ENCODE peak calls at places on chromosome 1, in five cellular contexts. One of them, this sample, is unnamed.

GRCh38 chr1:115781830-115782229 is 13.3 kb upstream of the CASQ2 start:
- DNase-seq in right lobe of liver: no peak
- DNase-seq in neuronal stem cell: no peak
- DNase-seq in breast epithelium: no peak
- DNase-seq in AG09309: no peak
- DNase-seq in this sample: no peak

GRCh38 chr1:23885222-23885621 is 17.1 kb upstream of the FUCA1 start:
- DNase-seq in right lobe of liver: no peak
- DNase-seq in neuronal stem cell: no peak
- DNase-seq in breast epithelium: no peak
- DNase-seq in AG09309: no peak
- DNase-seq in this sample: no peak

GRCh38 chr1:202249846-202250245 is 56.2 kb downstream of the LGR6 start:
- DNase-seq in right lobe of liver: peak
- DNase-seq in neuronal stem cell: no peak
- DNase-seq in breast epithelium: no peak
- DNase-seq in AG09309: no peak
- DNase-seq in this sample: peak

GRCh38 chr1:38958967-38959366 is 17.3 kb upstream of the RHBDL2 start:
- DNase-seq in right lobe of liver: no peak
- DNase-seq in neuronal stem cell: no peak
- DNase-seq in breast epithelium: no peak
- DNase-seq in AG09309: no peak
- DNase-seq in this sample: peak

GRCh38 chr1:197065549-197065948 is 1.5 kb downstream of the F13B start:
- DNase-seq in right lobe of liver: no peak
- DNase-seq in neuronal stem cell: no peak
- DNase-seq in breast epithelium: no peak
- DNase-seq in AG09309: peak
- DNase-seq in this sample: peak

GRCh38 chr1:236035681-236036101 is 29.2 kb downstream of the NID1 start:
- DNase-seq in right lobe of liver: no peak
- DNase-seq in neuronal stem cell: no peak
- DNase-seq in breast epithelium: no peak
- DNase-seq in AG09309: no peak
- DNase-seq in this sample: peak

GRCh38 chr1:103267271-103267670 is 158.9 kb upstream of the COL11A1 start:
- DNase-seq in right lobe of liver: no peak
- DNase-seq in neuronal stem cell: no peak
- DNase-seq in breast epithelium: no peak
- DNase-seq in AG09309: no peak
- DNase-seq in this sample: no peak

GRCh38 chr1:220170836-220171526 is 77.0 kb downstream of the IARS2 start:
- DNase-seq in right lobe of liver: no peak
- DNase-seq in neuronal stem cell: no peak
- DNase-seq in breast epithelium: no peak
- DNase-seq in AG09309: no peak
- DNase-seq in this sample: peak

GRCh38 chr1:220281159-220281574 is 8.9 kb upstream of the RAB3GAP2 start:
- DNase-seq in right lobe of liver: no peak
- DNase-seq in neuronal stem cell: no peak
- DNase-seq in breast epithelium: no peak
- DNase-seq in AG09309: no peak
- DNase-seq in this sample: peak

GRCh38 chr1:96559181-96559580 is 162.4 kb upstream of the PTBP2 start:
- DNase-seq in right lobe of liver: no peak
- DNase-seq in neuronal stem cell: no peak
- DNase-seq in breast epithelium: no peak
- DNase-seq in AG09309: no peak
- DNase-seq in this sample: peak
- H3K4me3 ChIP-seq in right lobe of liver: no peak
- H3K4me3 ChIP-seq in neuronal stem cell: no peak
- H3K4me3 ChIP-seq in breast epithelium: no peak
- H3K4me3 ChIP-seq in AG09309: no peak
- H3K4me3 ChIP-seq in this sample: no peak

GRCh38 chr1:64961923-64962322 is 4.4 kb downstream of the JAK1 start:
- DNase-seq in right lobe of liver: no peak
- DNase-seq in neuronal stem cell: no peak
- DNase-seq in breast epithelium: no peak
- DNase-seq in AG09309: no peak
- DNase-seq in this sample: no peak
- H3K4me3 ChIP-seq in right lobe of liver: no peak
- H3K4me3 ChIP-seq in neuronal stem cell: no peak
- H3K4me3 ChIP-seq in breast epithelium: no peak
- H3K4me3 ChIP-seq in AG09309: no peak
- H3K4me3 ChIP-seq in this sample: no peak

DNA sequence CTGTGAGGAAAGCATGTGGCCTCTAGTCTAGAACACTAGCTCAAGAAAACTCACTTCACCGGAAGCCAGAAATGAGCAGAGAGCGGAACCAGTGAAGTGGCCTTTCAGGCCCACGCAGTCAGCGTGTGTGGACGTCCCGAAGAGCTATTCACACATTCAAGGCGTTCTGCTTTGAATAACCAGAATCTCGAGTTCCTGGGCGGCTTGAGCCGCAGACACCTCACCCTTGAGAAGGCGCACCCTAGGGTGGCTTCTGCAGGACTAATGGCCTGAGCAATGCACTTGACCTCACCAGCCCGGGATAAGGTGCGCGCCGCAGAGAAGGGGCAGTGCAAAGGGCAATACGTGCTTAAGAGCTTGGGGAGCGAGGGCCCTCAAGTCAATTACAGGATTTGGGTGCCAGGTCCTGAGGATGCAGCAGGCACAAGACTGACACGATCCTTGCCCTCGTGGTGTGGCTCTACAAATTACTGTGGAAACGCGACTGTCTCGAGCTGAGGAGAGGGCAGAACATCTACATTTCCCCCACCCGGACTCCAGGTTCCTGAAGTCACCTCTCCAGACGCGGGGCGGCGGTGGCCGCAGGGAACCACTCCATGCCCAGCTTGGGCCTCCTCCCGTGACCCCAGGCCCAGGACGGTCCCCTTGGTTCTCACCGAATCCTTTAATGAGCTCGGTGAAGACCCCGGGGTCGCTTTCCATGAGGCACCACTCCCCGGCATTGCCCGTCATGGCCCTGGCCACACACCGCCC is 455 bp downstream of the UCHL5 start:
- DNase-seq in right lobe of liver: no peak
- DNase-seq in neuronal stem cell: peak
- DNase-seq in breast epithelium: peak
- DNase-seq in AG09309: no peak
- DNase-seq in this sample: peak
- H3K4me3 ChIP-seq in right lobe of liver: peak
- H3K4me3 ChIP-seq in neuronal stem cell: peak
- H3K4me3 ChIP-seq in breast epithelium: peak
- H3K4me3 ChIP-seq in AG09309: peak
- H3K4me3 ChIP-seq in this sample: peak

DNA sequence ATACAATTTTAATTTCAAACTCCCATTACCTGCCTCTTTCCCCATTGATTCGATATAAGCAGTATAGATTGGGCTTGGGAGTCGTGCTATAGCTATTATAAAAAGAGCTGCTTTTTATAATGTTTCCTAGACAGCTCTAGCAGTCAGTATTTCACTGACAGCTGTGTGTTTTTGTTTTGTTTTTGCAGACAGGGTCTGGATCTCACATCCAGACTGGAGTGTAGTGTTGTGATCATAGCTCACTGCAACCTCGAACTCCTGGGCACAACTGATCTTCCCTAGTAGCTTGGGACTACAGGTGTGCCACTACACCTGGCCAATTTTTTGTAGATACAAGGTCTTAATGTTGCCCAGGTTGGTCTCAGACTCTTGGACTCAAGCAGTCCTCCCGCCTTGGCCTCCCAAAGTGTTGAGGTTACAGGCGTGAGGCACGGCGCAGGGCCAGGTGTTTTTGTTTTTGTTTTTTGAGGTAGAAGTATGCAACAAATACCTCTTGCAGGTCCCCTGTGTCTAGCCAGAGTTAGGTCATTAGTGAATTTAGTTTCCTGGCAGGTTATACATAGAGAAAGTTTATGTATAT is 1.7 kb downstream of the NASP start:
- DNase-seq in right lobe of liver: no peak
- DNase-seq in neuronal stem cell: no peak
- DNase-seq in breast epithelium: no peak
- DNase-seq in AG09309: no peak
- DNase-seq in this sample: no peak
- H3K4me3 ChIP-seq in right lobe of liver: peak
- H3K4me3 ChIP-seq in neuronal stem cell: peak
- H3K4me3 ChIP-seq in breast epithelium: peak
- H3K4me3 ChIP-seq in AG09309: peak
- H3K4me3 ChIP-seq in this sample: peak

This sample was measured in fibroblast of mammary gland.